ENCODE peak calls at places on chromosomes 2 and 18, in six cellular contexts. Q is tibial artery, R is Peyer's patch, V is left ventricle myocardium inferior, W is body of pancreas, A is kidney. C is an unnamed sample.
A peak's percentile ranks its signal among the peaks of the same experiment; 100 is the strongest.

GRCh38 chr2:164061129-164061746 is 325.4 kb upstream of the FIGN start:
- DNase-seq in Q (no peak), R (peak; percentile 42), V (no peak), W (peak; percentile 46), A (no peak), C (peak; percentile 69)

GRCh38 chr2:160353166-160353565 is 140.4 kb downstream of the RBMS1 start:
- DNase-seq in Q (no peak), R (no peak), V (no peak), W (no peak), A (no peak), C (no peak)

GRCh38 chr2:19295998-19296502 is 62.4 kb downstream of the OSR1 start:
- DNase-seq in Q (no peak), R (no peak), V (no peak), W (no peak), A (no peak), C (no peak)

GRCh38 chr18:59006461-59007067 is 133.1 kb upstream of the SEC11C start:
- DNase-seq in Q (no peak), R (no peak), V (no peak), W (no peak), A (no peak), C (peak; percentile 29)

GRCh38 chr2:39516347-39517101 is 79.4 kb upstream of the MAP4K3 start:
- DNase-seq in Q (peak; percentile 79), R (no peak), V (peak; percentile 55), W (peak; percentile 39), A (no peak), C (no peak)

GRCh38 chr2:521853-522530 is 155.2 kb downstream of the TMEM18 start:
- DNase-seq in Q (no peak), R (no peak), V (no peak), W (no peak), A (no peak), C (no peak)

GRCh38 chr2:226995625-226996041 is 159.8 kb downstream of the RHBDD1 start:
- DNase-seq in Q (peak; percentile 71), R (no peak), V (peak; percentile 29), W (no peak), A (peak; percentile 88), C (peak; percentile 23)

GRCh38 chr2:201532686-201533304 is 81.3 kb downstream of the STRADB start:
- DNase-seq in Q (no peak), R (no peak), V (no peak), W (no peak), A (no peak), C (no peak)

GRCh38 chr2:120983344-120983743 is 247.7 kb downstream of the GLI2 start:
- DNase-seq in Q (no peak), R (no peak), V (no peak), W (no peak), A (no peak), C (no peak)

DNA sequence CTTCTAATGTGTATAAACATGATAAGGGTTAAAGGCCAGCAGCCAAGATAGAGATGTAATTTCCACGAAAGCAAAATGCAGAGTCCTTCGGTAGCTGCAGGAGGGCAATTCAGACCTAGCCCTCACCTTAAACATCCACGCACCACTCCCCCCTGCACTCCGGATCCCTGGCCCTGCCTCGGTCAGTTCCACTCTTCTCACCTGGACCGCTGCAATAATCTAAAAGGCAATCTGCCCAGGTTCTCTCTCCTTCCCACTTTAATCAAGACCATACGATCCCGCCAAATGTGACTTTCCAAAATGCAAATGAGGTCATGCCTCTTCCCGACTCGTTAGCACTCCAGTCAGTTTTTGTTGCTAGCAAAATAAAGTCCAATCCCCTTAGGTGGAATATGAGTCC is 485.2 kb downstream of the EIPR1 start:
- DNase-seq in Q (peak; percentile 15), R (no peak), V (no peak), W (no peak), A (no peak), C (no peak)
- H3K9me3 ChIP-seq in Q (no peaks in the 10 kb centered on the region), R (peaks cover 5% of the 10 kb centered on the region), V (no peaks in the 10 kb centered on the region), W (no peaks in the 10 kb centered on the region), A (no peaks in the 10 kb centered on the region), C (no peaks in the 10 kb centered on the region)

DNA sequence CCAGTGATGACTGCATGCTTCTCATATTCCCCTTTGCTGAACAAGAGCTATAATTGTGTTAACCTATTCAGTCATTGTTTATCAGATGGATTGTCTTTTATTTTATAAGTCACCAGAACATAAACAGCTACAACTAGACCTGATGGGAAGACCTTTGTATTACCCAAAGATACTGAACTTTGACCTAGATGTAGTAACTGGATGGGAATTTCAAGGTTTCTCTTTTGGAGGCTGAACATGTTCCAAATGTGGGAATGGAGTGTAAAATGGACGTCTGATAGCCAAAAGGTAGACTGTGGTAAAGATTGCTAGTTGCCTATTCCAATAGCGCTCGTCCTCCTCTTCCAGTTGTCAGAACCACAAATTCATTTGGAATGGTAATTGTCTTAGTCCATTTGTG is 56.4 kb upstream of the ST3GAL5 start:
- DNase-seq in Q (no peak), R (no peak), V (no peak), W (no peak), A (no peak), C (no peak)
- H3K9me3 ChIP-seq in Q (peaks cover 3% of the 10 kb centered on the region), R (no peaks in the 10 kb centered on the region), V (peaks cover 37% of the 10 kb centered on the region), W (no peaks in the 10 kb centered on the region), A (peaks cover 12% of the 10 kb centered on the region), C (no peaks in the 10 kb centered on the region)

DNA sequence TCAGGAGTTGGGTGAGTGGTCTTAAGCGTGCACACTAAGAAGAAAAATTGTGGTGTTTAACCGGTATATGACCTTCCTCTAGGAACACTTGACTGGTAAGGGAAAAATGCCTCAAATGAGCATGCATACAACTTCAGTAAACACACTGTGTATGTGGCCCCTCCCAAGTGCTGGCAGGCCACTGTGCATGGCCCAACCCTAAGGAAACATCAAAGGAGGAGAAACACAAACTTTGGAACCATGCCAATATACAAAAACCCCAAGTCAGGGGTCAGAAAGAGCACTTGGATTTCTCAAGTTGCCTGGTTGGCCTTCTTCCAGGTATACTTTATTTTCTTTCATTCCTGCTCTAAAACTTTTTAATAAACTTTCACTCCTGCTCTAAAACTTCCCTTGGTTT is 308.9 kb upstream of the LRRTM4 start:
- DNase-seq in Q (no peak), R (no peak), V (no peak), W (no peak), A (no peak), C (no peak)
- H3K9me3 ChIP-seq in Q (peaks cover 7% of the 10 kb centered on the region), R (no peaks in the 10 kb centered on the region), V (peaks cover 63% of the 10 kb centered on the region), W (no peaks in the 10 kb centered on the region), A (peaks cover 17% of the 10 kb centered on the region), C (no peaks in the 10 kb centered on the region)

GRCh38 chr2:46216213-46216612 is 81.0 kb upstream of the EPAS1 start:
- DNase-seq in Q (no peak), R (no peak), V (no peak), W (no peak), A (no peak), C (no peak)
- H3K9me3 ChIP-seq in Q (no peaks in the 10 kb centered on the region), R (no peaks in the 10 kb centered on the region), V (peaks cover 27% of the 10 kb centered on the region), W (no peaks in the 10 kb centered on the region), A (peaks cover 8% of the 10 kb centered on the region), C (no peaks in the 10 kb centered on the region)

DNA sequence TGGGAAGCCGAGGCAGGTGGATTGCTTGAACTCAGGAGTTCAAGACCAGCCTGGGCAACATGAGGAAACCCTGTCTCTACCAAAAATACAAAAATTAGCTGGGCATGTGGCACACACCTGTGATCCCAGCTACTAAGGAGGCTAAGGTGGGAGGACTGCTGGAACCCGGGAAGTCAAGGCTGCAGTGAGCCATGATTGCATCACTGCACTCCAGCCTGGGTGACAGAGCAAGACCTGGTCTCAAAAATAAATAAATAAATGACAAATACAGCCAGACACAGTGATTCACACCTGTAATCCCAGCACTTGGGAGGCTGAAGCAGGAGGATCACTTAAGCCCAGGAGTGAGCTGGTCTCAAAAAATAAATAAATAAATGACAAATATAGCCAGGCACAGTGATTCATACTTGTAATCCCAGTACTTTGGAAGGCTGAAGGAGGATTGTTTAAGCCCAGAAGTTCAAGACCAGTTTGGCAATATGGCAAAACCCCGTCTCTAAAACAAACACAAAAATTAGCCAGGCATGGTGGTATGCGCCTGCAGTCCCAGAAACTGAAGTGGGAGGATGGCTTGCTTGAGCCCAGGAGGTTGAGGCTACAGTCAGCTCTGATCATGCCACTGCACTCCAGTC is 6.2 kb downstream of the KANSL3 start:
- DNase-seq in Q (no peak), R (no peak), V (no peak), W (no peak), A (no peak), C (no peak)
- H3K9me3 ChIP-seq in Q (no peaks in the 10 kb centered on the region), R (no peaks in the 10 kb centered on the region), V (no peaks in the 10 kb centered on the region), W (no peaks in the 10 kb centered on the region), A (no peaks in the 10 kb centered on the region), C (no peaks in the 10 kb centered on the region)

GRCh38 chr18:35311506-35311905 is 21.5 kb upstream of the ZSCAN30 start:
- DNase-seq in Q (no peak), R (no peak), V (no peak), W (no peak), A (no peak), C (no peak)
- H3K9me3 ChIP-seq in Q (peaks cover 18% of the 10 kb centered on the region), R (peaks cover 45% of the 10 kb centered on the region), V (peaks cover 99% of the 10 kb centered on the region), W (peaks cover 22% of the 10 kb centered on the region), A (peaks cover 59% of the 10 kb centered on the region), C (no peaks in the 10 kb centered on the region)

C was measured in testis.